ENCODE peak calls at places on chromosomes 3 and 15, in nine cellular contexts. G, X, S, K, J, B, H, D and F are unnamed samples.

GRCh38 chr3:52934626-52935530 is 37.5 kb upstream of the STIMATE start:
- DNase-seq in G (peak; percentile 50), X (peak; percentile 24), S (peak; percentile 39), K (peak; percentile 23), J (no peak), B (no peak), H (no peak), D (no peak), F (peak; percentile 55)

GRCh38 chr15:66578286-66578875 is 12.6 kb upstream of the LCTL start:
- DNase-seq in G (no peak), X (no peak), S (no peak), K (peak; percentile 21), J (no peak), B (peak; percentile 13), H (no peak), D (no peak), F (no peak)

GRCh38 chr3:191894406-191894805 is 433.4 kb downstream of the PYDC2 start:
- DNase-seq in G (no peak), X (no peak), S (no peak), K (no peak), J (no peak), B (no peak), H (no peak), D (no peak), F (no peak)

GRCh38 chr3:38627956-38628355 is 21.5 kb downstream of the SCN5A start:
- DNase-seq in G (no peak), X (no peak), S (no peak), K (no peak), J (no peak), B (no peak), H (no peak), D (no peak), F (no peak)

GRCh38 chr3:120555661-120556509 is 40.3 kb upstream of the NDUFB4 start:
- DNase-seq in G (no peak), X (no peak), S (no peak), K (no peak), J (no peak), B (no peak), H (peak; percentile 87), D (peak; percentile 49), F (no peak)

GRCh38 chr15:47688573-47689086 is 28.7 kb upstream of the SEMA6D start:
- DNase-seq in G (no peak), X (peak; percentile 54), S (no peak), K (no peak), J (no peak), B (no peak), H (no peak), D (no peak), F (no peak)

GRCh38 chr15:96804754-96805153 is 474.3 kb downstream of the NR2F2 start:
- DNase-seq in G (no peak), X (no peak), S (no peak), K (no peak), J (no peak), B (no peak), H (no peak), D (no peak), F (no peak)

GRCh38 chr3:54578417-54578816 is 349.4 kb downstream of the LRTM1 start:
- DNase-seq in G (no peak), X (no peak), S (no peak), K (no peak), J (no peak), B (no peak), H (no peak), D (no peak), F (no peak)

GRCh38 chr3:100838157-100838556 is 128.9 kb downstream of the TFG start:
- DNase-seq in G (no peak), X (no peak), S (no peak), K (no peak), J (no peak), B (no peak), H (no peak), D (no peak), F (no peak)

GRCh38 chr15:62444104-62445027 is 279.3 kb upstream of the C2CD4B start:
- DNase-seq in G (no peak), X (peak; percentile 94), S (no peak), K (peak; percentile 10), J (no peak), B (peak; percentile 61), H (peak; percentile 75), D (no peak), F (no peak)

GRCh38 chr3:27166888-27167287 is 202.3 kb downstream of the NEK10 start:
- DNase-seq in G (no peak), X (peak; percentile 58), S (no peak), K (no peak), J (no peak), B (no peak), H (no peak), D (no peak), F (no peak)

GRCh38 chr15:89728254-89728653 is 22.8 kb downstream of the MESP1 start:
- DNase-seq in G (no peak), X (no peak), S (no peak), K (no peak), J (no peak), B (no peak), H (no peak), D (no peak), F (no peak)

GRCh38 chr3:156093966-156094365 is 26.4 kb upstream of the KCNAB1 start:
- DNase-seq in G (no peak), X (no peak), S (no peak), K (no peak), J (no peak), B (no peak), H (no peak), D (no peak), F (no peak)

GRCh38 chr15:57377478-57377847 is 1.2 kb downstream of the CGNL1 start:
- DNase-seq in G (no peak), X (peak; percentile 38), S (no peak), K (peak; percentile 4), J (no peak), B (no peak), H (no peak), D (no peak), F (no peak)

GRCh38 chr15:44541282-44541958 is 4.5 kb downstream of the EIF3J start:
- DNase-seq in G (no peak), X (peak; percentile 43), S (no peak), K (no peak), J (no peak), B (no peak), H (no peak), D (no peak), F (no peak)

GRCh38 chr15:29636921-29637320 is 185.3 kb downstream of the TJP1 start:
- DNase-seq in G (no peak), X (no peak), S (no peak), K (no peak), J (no peak), B (no peak), H (no peak), D (no peak), F (no peak)

GRCh38 chr15:78308422-78309021 is 9.1 kb upstream of the SKIC8 start:
- DNase-seq in G (peak; percentile 81), X (peak; percentile 41), S (peak; percentile 19), K (peak; percentile 54), J (peak; percentile 86), B (peak; percentile 79), H (no peak), D (peak; percentile 53), F (peak; percentile 8)

GRCh38 chr15:65862682-65863081 is 6.6 kb upstream of the RAB11A start:
- DNase-seq in G (no peak), X (peak; percentile 28), S (peak; percentile 60), K (peak; percentile 90), J (no peak), B (no peak), H (no peak), D (no peak), F (peak; percentile 76)

GRCh38 chr15:62566248-62566647 is 401.2 kb upstream of the C2CD4B start:
- DNase-seq in G (no peak), X (peak; percentile 13), S (no peak), K (no peak), J (no peak), B (no peak), H (no peak), D (no peak), F (no peak)

DNA sequence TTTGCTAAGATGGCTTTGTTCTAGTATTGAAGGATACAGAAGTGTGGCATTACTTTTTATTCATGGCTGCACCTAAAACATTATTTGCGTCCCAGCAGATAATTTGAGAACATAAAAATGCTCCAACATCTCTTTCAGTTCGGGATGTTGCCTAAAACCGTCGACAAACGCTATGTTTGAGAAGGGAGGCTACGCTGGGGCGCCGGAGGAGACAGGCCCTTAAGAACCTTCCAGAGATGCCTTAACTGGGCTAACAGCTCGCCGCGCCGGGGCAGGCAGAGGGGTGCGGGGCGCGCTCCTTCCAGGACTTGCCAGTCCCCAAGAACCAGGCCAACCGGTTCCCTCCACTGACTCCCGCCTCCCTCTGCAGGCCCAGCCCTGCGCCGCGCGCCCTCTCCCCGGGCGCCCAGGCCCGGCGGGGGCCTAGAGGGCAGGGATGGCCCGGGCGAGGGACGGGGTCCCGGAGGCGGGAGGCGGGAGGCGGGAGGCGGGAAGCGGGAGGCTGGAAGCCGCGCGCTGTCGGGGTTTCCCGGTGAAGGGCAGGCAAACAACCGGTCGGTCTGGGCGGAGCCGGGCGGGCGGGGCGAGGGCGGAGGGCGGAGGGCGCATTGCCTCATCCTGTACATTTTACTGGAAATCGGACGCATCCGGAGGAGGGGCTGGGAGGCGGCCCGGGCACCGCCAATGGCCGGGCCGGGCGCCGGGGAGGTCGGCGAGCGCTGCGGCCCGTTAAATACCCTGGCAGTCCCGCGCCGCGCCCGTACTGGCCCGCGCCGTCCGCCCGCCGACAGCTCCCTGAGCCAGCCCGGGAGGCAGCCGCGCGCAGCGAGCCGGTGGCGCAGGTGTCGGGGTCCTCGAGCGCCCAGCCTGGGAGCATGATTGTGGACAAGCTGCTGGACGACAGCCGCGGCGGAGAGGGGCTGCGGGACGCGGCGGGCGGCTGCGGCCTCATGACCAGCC is at the start of gene NFKBIZ:
- DNase-seq in G (peak; percentile 98), X (peak; percentile 94), S (peak; percentile 86), K (peak; percentile 77), J (peak; percentile 99), B (peak; percentile 97), H (peak; percentile 97), D (peak; percentile 97), F (peak; percentile 91)
- H3K4me3 ChIP-seq in G (peak within 1 kb of the TSS; percentile 96), X (peak within 1 kb of the TSS; percentile 87), S (peak within 1 kb of the TSS; percentile 92), K (peak within 1 kb of the TSS; percentile 87), J (peak within 1 kb of the TSS; percentile 94), B (peak within 1 kb of the TSS; percentile 96), H (peak within 1 kb of the TSS; percentile 94), D (peak within 1 kb of the TSS; percentile 95), F (peak within 1 kb of the TSS; percentile 100)

GRCh38 chr3:132544130-132544529 is 52.9 kb upstream of the ACKR4 start:
- DNase-seq in G (no peak), X (no peak), S (no peak), K (no peak), J (no peak), B (no peak), H (no peak), D (no peak), F (no peak)
- H3K27ac ChIP-seq in G (no peak overlapping the region), X (no peak overlapping the region), S (no peak overlapping the region), K (no peak overlapping the region), J (no peak overlapping the region), B (no peak overlapping the region), H (no peak overlapping the region), D (no peak overlapping the region), F (no peak overlapping the region)

GRCh38 chr15:37794947-37795346 is 139.5 kb upstream of the TMCO5A start:
- DNase-seq in G (no peak), X (no peak), S (no peak), K (no peak), J (no peak), B (no peak), H (no peak), D (no peak), F (no peak)
- H3K9me3 ChIP-seq in G (no peaks in the 10 kb centered on the region), X (no peaks in the 10 kb centered on the region), S (no peaks in the 10 kb centered on the region), K (no peaks in the 10 kb centered on the region), J (no peaks in the 10 kb centered on the region), B (no peaks in the 10 kb centered on the region), H (no peaks in the 10 kb centered on the region), D (peaks cover 6% of the 10 kb centered on the region), F (no peaks in the 10 kb centered on the region)

GRCh38 chr3:134937256-134938023 is 142.4 kb downstream of the EPHB1 start:
- DNase-seq in G (peak; percentile 23), X (no peak), S (no peak), K (no peak), J (no peak), B (no peak), H (no peak), D (no peak), F (no peak)
- H3K4me3 ChIP-seq in G (no peak overlapping the region), X (no peak overlapping the region), S (no peak overlapping the region), K (no peak overlapping the region), J (no peak overlapping the region), B (no peak overlapping the region), H (no peak overlapping the region), D (no peak overlapping the region), F (no peak overlapping the region)